ENCODE peak calls at places on chromosomes 4 and X, in eight cellular contexts. Y is H7, F is activated T-cell treated with anti-CD3 and anti-CD28 coated beads for 24 hours, I is uterus, P is T-helper 1 cell, C is hypothalamus, E is cerebellum, J is fibroblast of mammary gland. Z is an unnamed sample.

GRCh38 chr4:7420661-7421040 is 14.1 kb downstream of the PSAPL1 start:
- DNase-seq in Y (peak; percentile 28), F (no peak), I (no peak), P (no peak), C (no peak), E (no peak), J (no peak), Z (no peak)

GRCh38 chr4:1716065-1716945 is 4.2 kb upstream of the SLBP start:
- DNase-seq in Y (peak; percentile 58), F (no peak), I (no peak), P (no peak), C (no peak), E (no peak), J (no peak), Z (no peak)

GRCh38 chrX:120207009-120207610 is 43.5 kb upstream of the ZBTB33 start:
- DNase-seq in Y (no peak), F (no peak), I (no peak), P (no peak), C (no peak), E (no peak), J (no peak), Z (no peak)

GRCh38 chr4:10334506-10335028 is 122.7 kb downstream of the ZNF518B start:
- DNase-seq in Y (no peak), F (no peak), I (no peak), P (no peak), C (no peak), E (no peak), J (no peak), Z (no peak)

GRCh38 chrX:126137899-126138298 is 28.2 kb downstream of the DCAF12L2 start:
- DNase-seq in Y (peak; percentile 16), F (no peak), I (no peak), P (no peak), C (no peak), E (no peak), J (no peak), Z (no peak)

GRCh38 chr4:168337550-168337940 is 19.0 kb upstream of the DDX60 start:
- DNase-seq in Y (no peak), F (no peak), I (no peak), P (no peak), C (no peak), E (no peak), J (no peak), Z (no peak)

GRCh38 chr4:60923075-60923474 is 277.1 kb upstream of the ADGRL3 start:
- DNase-seq in Y (no peak), F (no peak), I (no peak), P (no peak), C (no peak), E (no peak), J (no peak), Z (no peak)

GRCh38 chr4:119103263-119103662 is 32.4 kb upstream of the MYOZ2 start:
- DNase-seq in Y (no peak), F (no peak), I (peak; percentile 41), P (no peak), C (no peak), E (no peak), J (peak; percentile 98), Z (no peak)

GRCh38 chr4:19857405-19857804 is 394.3 kb upstream of the SLIT2 start:
- DNase-seq in Y (no peak), F (no peak), I (no peak), P (no peak), C (no peak), E (no peak), J (peak; percentile 18), Z (no peak)

GRCh38 chr4:6019316-6020263 is 1.4 kb upstream of the C4orf50 start:
- DNase-seq in Y (peak; percentile 90), F (no peak), I (no peak), P (no peak), C (no peak), E (peak; percentile 81), J (peak; percentile 39), Z (peak; percentile 50)

GRCh38 chr4:86358176-86358701 is 1.6 kb downstream of the MAPK10 start:
- DNase-seq in Y (no peak), F (no peak), I (no peak), P (no peak), C (peak; percentile 2), E (peak; percentile 5), J (no peak), Z (no peak)

GRCh38 chr4:152424980-152425379 is 110.9 kb downstream of the FBXW7 start:
- DNase-seq in Y (no peak), F (no peak), I (no peak), P (no peak), C (no peak), E (no peak), J (peak; percentile 4), Z (no peak)

Z was measured in caudate nucleus.